ENCODE peak calls at places on chromosome 15, in four cellular contexts. M is fibroblast of pulmonary artery, Z is thoracic aorta, E is cardiac fibroblast. F is an unnamed sample.

GRCh38 chr15:74958320-74958907 is 1.8 kb upstream of the RPP25 start:
- DNase-seq in M (no peak), Z (peak; percentile 32), E (peak; percentile 52), F (peak; percentile 46)

GRCh38 chr15:31590609-31591008 is 264.0 kb downstream of the KLF13 start:
- DNase-seq in M (no peak), Z (no peak), E (no peak), F (no peak)

GRCh38 chr15:60551147-60551780 is 72.3 kb upstream of the ICE2 start:
- DNase-seq in M (no peak), Z (no peak), E (no peak), F (peak; percentile 21)

GRCh38 chr15:82650046-82650670 is 3.0 kb upstream of the CPEB1 start:
- DNase-seq in M (no peak), Z (no peak), E (no peak), F (no peak)

GRCh38 chr15:83565133-83565532 is 88.8 kb upstream of the ADAMTSL3 start:
- DNase-seq in M (no peak), Z (no peak), E (no peak), F (no peak)

GRCh38 chr15:89672221-89673161 is 6.7 kb downstream of the PLIN1 start:
- DNase-seq in M (peak; percentile 60), Z (no peak), E (peak; percentile 77), F (peak; percentile 19)

GRCh38 chr15:68371851-68372250 is 60.1 kb downstream of the ITGA11 start:
- DNase-seq in M (no peak), Z (no peak), E (no peak), F (no peak)

GRCh38 chr15:89095556-89095955 is 7.3 kb downstream of the ABHD2 start:
- DNase-seq in M (no peak), Z (no peak), E (no peak), F (no peak)

GRCh38 chr15:36428102-36428845 is 151.2 kb upstream of the CDIN1 start:
- DNase-seq in M (peak; percentile 98), Z (no peak), E (peak; percentile 96), F (no peak)

GRCh38 chr15:41811432-41812195 is 16.3 kb upstream of the JMJD7 start:
- DNase-seq in M (peak; percentile 89), Z (peak; percentile 45), E (peak; percentile 92), F (peak; percentile 86)

GRCh38 chr15:97576916-97577645 is 383.4 kb upstream of the ARRDC4 start:
- DNase-seq in M (no peak), Z (no peak), E (no peak), F (no peak)

GRCh38 chr15:49199666-49200065 is 29.6 kb downstream of the GALK2 start:
- DNase-seq in M (peak; percentile 17), Z (no peak), E (peak; percentile 15), F (no peak)

GRCh38 chr15:75725021-75725718 is 12.5 kb upstream of the CSPG4 start:
- DNase-seq in M (no peak), Z (no peak), E (no peak), F (peak; percentile 31)

GRCh38 chr15:45499426-45499825 is 23.1 kb downstream of the SLC30A4 start:
- DNase-seq in M (peak; percentile 47), Z (no peak), E (peak; percentile 48), F (no peak)

GRCh38 chr15:37054336-37054735 is 46.0 kb downstream of the MEIS2 start:
- DNase-seq in M (no peak), Z (no peak), E (no peak), F (no peak)

GRCh38 chr15:28896944-28897343 is 11.2 kb downstream of the APBA2 start:
- DNase-seq in M (peak; percentile 82), Z (no peak), E (peak; percentile 82), F (no peak)

GRCh38 chr15:63018639-63019038 is 23.9 kb upstream of the TPM1 start:
- DNase-seq in M (peak; percentile 48), Z (no peak), E (peak; percentile 55), F (no peak)

GRCh38 chr15:63021031-63021430 is 21.5 kb upstream of the TPM1 start:
- DNase-seq in M (no peak), Z (no peak), E (no peak), F (no peak)

GRCh38 chr15:63022181-63022580 is 20.4 kb upstream of the TPM1 start:
- DNase-seq in M (no peak), Z (no peak), E (no peak), F (no peak)

GRCh38 chr15:63020128-63020527 is 22.4 kb upstream of the TPM1 start:
- DNase-seq in M (no peak), Z (no peak), E (no peak), F (no peak)

GRCh38 chr15:63019539-63020109 is 22.9 kb upstream of the TPM1 start:
- DNase-seq in M (peak; percentile 85), Z (no peak), E (peak; percentile 78), F (no peak)
- TF ChIP-seq CTCF in M (no peak), Z (no peak), E (no peak), F (no peak)

DNA sequence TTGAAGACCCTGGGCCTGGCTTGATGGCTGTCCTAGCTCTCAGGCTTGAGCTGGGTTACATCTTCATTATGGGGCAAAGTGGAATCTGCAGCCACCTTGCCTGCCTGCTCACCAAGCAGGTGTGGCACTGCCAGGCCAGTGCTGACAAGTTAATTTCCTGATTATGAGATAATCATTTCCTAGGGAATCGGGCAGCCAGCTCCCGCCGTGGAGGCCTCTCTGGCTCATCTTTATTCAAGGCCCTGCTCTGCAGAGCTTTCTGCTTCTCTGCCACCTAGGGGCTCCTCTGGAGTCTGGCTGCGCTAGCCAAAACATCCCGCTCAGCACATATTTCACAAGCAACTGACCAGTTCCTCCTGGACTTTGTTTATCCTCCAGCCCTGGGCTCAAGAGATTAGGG is 9.9 kb downstream of the LOXL1 start:
- DNase-seq in M (peak; percentile 69), Z (no peak), E (peak; percentile 73), F (no peak)
- TF ChIP-seq CTCF in M (peak; percentile 49), Z (peak; percentile 32), E (peak; percentile 7), F (no peak)

GRCh38 chr15:62188744-62189143 is 23.7 kb upstream of the C2CD4B start:
- DNase-seq in M (no peak), Z (no peak), E (no peak), F (no peak)
- TF ChIP-seq CTCF in M (no peak), Z (no peak), E (no peak), F (no peak)

GRCh38 chr15:81336568-81336967 is 12.6 kb upstream of the STARD5 start:
- DNase-seq in M (peak; percentile 58), Z (no peak), E (peak; percentile 58), F (peak; percentile 36)
- TF ChIP-seq CTCF in M (peak; percentile 49), Z (no peak), E (peak; percentile 50), F (peak; percentile 48)

DNA sequence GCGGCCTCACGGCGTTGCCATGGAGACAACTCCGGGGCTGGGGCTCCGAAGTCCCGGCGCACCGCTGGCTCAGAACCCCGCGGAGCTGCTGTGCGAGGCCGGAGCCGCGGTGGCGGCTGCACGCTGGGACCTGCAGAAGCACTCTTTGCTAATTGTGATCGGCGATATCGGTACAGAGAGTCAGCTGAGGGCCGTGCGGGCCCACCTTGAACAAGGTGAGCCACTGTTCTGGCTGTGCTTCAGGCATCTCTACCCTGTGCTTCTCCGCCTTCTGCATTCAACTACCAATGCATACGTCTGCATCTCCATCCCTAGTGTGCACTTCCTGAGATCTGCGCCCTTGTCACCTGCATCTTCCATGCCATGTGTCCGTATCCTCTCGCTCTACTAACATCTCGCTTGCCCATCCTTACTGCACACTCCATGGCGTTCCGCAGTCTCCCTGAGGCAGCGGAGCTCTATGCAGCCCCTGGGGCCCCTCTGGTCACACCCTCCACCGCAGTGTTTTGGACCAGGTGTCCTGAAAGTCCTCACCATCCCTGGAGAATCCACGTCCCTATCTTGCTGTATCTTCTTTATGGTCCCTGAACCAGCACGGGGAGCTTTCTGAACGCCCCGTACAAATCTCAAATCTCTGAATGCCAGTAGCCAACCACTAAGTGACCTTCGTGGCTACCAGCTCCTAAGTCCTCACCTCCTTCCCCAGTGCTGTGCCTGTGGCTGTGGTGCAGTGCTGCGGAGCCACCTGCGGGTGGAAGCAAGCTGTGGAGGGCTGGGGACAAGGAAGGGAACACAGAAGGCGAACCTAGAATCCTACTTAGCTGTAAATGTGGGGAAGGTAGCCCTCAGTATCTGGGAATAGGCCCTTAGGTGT is 6.2 kb upstream of the MAP1A start:
- DNase-seq in M (peak; percentile 22), Z (no peak), E (no peak), F (peak; percentile 21)
- TF ChIP-seq CTCF in M (peak; percentile 35), Z (no peak), E (peak; percentile 14), F (peak; percentile 21)

GRCh38 chr15:63338170-63338569 is 43.5 kb downstream of the CA12 start:
- DNase-seq in M (peak; percentile 22), Z (no peak), E (peak; percentile 14), F (no peak)
- TF ChIP-seq CTCF in M (no peak), Z (no peak), E (no peak), F (no peak)

GRCh38 chr15:90895571-90896117 is 7.5 kb upstream of the MAN2A2 start:
- DNase-seq in M (peak; percentile 12), Z (no peak), E (no peak), F (no peak)

GRCh38 chr15:90892498-90893174 is 8.3 kb downstream of the FES start:
- DNase-seq in M (no peak), Z (no peak), E (no peak), F (no peak)

GRCh38 chr15:90892023-90892422 is 7.7 kb downstream of the FES start:
- DNase-seq in M (no peak), Z (no peak), E (no peak), F (no peak)

GRCh38 chr15:90891346-90891949 is 7.1 kb downstream of the FES start:
- DNase-seq in M (no peak), Z (no peak), E (no peak), F (no peak)

DNA sequence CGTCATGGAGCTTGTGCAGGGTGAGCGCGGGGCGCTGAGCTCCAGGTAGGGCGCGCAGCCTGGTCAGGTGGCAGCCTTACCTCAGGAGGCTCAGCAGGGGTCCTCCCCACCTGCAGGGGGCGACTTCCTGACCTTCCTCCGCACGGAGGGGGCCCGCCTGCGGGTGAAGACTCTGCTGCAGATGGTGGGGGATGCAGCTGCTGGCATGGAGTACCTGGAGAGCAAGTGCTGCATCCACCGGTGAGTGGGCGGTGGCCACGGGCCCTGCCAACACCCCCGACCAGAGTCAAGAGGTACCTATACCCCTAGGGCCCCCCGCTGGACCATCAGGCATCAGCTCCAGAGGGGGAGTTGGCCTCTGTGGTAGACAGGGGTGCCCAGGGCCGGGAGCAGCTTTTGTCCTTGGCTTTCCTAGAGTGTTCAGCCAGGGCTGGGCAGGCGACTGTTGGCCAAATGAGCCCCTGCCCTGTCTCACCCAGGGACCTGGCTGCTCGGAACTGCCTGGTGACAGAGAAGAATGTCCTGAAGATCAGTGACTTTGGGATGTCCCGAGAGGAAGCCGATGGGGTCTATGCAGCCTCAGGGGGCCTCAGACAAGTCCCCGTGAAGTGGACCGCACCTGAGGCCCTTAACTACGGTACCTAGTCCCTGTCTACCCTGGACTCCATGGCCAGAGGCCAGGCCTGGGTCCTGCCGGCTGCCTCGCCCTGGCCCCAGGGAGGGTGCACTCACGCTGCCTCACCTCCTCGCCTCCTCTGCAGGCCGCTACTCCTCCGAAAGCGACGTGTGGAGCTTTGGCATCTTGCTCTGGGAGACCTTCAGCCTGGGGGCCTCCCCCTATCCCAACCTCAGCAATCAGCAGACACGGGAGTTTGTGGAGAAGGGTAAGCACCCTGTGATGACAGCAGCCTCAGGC is 9.1 kb downstream of the FES start:
- DNase-seq in M (no peak), Z (no peak), E (no peak), F (no peak)
- TF ChIP-seq CTCF in M (no peak), Z (no peak), E (no peak), F (no peak)

F was measured in GM13976.